ENCODE peak calls at places on chromosome 22, in four cellular contexts. O is K562, B is HCT116, N is HepG2. R is an unnamed sample.

GRCh38 chr22:39967103-39967829 is 7.1 kb downstream of the TMA7B start:
- DNase-seq in O (no peak), B (no peak), N (no peak), R (no peak)

GRCh38 chr22:45201678-45202332 is 38.1 kb downstream of the NUP50 start:
- DNase-seq in O (no peak), B (no peak), N (no peak), R (no peak)

GRCh38 chr22:35065796-35066218 is at the start of gene ISX:
- DNase-seq in O (peak), B (no peak), N (peak), R (no peak)

GRCh38 chr22:32788884-32789624 is 12.5 kb upstream of the TIMP3 start:
- DNase-seq in O (no peak), B (no peak), N (peak), R (no peak)

GRCh38 chr22:49141761-49142160 is 685.9 kb downstream of the BRD1 start:
- DNase-seq in O (no peak), B (no peak), N (no peak), R (no peak)

GRCh38 chr22:19543970-19544708 is 19.9 kb upstream of the CLDN5 start:
- DNase-seq in O (peak), B (no peak), N (peak), R (no peak)

GRCh38 chr22:35629406-35630234 is 12.5 kb upstream of the MB start:
- DNase-seq in O (peak), B (peak), N (no peak), R (peak)

GRCh38 chr22:44180706-44181032 is at the start of gene PARVG:
- DNase-seq in O (no peak), B (no peak), N (no peak), R (no peak)

GRCh38 chr22:46622081-46622521 is 1.9 kb downstream of the GRAMD4 start:
- DNase-seq in O (no peak), B (no peak), N (no peak), R (no peak)

GRCh38 chr22:46387748-46388147 is 52.2 kb downstream of the TRMU start:
- DNase-seq in O (no peak), B (no peak), N (no peak), R (no peak)

GRCh38 chr22:36383110-36383581 is 4.6 kb downstream of the MYH9 start:
- DNase-seq in O (peak), B (no peak), N (no peak), R (no peak)

GRCh38 chr22:49969751-49970527 is 9.4 kb downstream of the PIM3 start:
- DNase-seq in O (no peak), B (no peak), N (no peak), R (no peak)

GRCh38 chr22:40203568-40203967 is 25.8 kb downstream of the TNRC6B start:
- DNase-seq in O (no peak), B (no peak), N (no peak), R (no peak)

GRCh38 chr22:44448271-44448780 is 49.7 kb downstream of the RTL6 start:
- DNase-seq in O (no peak), B (no peak), N (no peak), R (no peak)

GRCh38 chr22:18048441-18048898 is 24.1 kb upstream of the MICAL3 start:
- DNase-seq in O (peak), B (no peak), N (no peak), R (no peak)

GRCh38 chr22:32042924-32043323 is at the start of gene SLC5A1:
- DNase-seq in O (no peak), B (no peak), N (no peak), R (no peak)

GRCh38 chr22:44530569-44530968 is 32.5 kb upstream of the RTL6 start:
- DNase-seq in O (no peak), B (no peak), N (no peak), R (no peak)

GRCh38 chr22:19962246-19962908 is 20.8 kb upstream of the TXNRD2 start:
- DNase-seq in O (peak), B (peak), N (peak), R (peak)

GRCh38 chr22:17368727-17369552 is at the start of gene CECR2:
- DNase-seq in O (peak), B (peak), N (no peak), R (peak)

GRCh38 chr22:45069925-45070324 is 60.1 kb upstream of the PHF21B start:
- DNase-seq in O (no peak), B (no peak), N (no peak), R (no peak)

GRCh38 chr22:17734197-17734596 is 40.1 kb downstream of the BID start:
- DNase-seq in O (no peak), B (no peak), N (no peak), R (no peak)

GRCh38 chr22:19998232-19998951 is 18.2 kb downstream of the ARVCF start:
- DNase-seq in O (no peak), B (no peak), N (no peak), R (no peak)

GRCh38 chr22:17429516-17429915 is 60.3 kb downstream of the CECR2 start:
- DNase-seq in O (no peak), B (no peak), N (no peak), R (no peak)

GRCh38 chr22:45582236-45582954 is 79.7 kb downstream of the FBLN1 start:
- DNase-seq in O (no peak), B (no peak), N (no peak), R (no peak)

GRCh38 chr22:39731481-39731880 is 160.9 kb downstream of the CACNA1I start:
- DNase-seq in O (no peak), B (no peak), N (no peak), R (no peak)

GRCh38 chr22:36182056-36182455 is 19.6 kb downstream of the APOL4 start:
- DNase-seq in O (no peak), B (no peak), N (no peak), R (no peak)

GRCh38 chr22:44091021-44091721 is 67.1 kb downstream of the PARVB start:
- DNase-seq in O (no peak), B (peak), N (peak), R (no peak)

GRCh38 chr22:30315962-30316576 is 10.7 kb downstream of the TBC1D10A start:
- DNase-seq in O (no peak), B (no peak), N (no peak), R (no peak)

GRCh38 chr22:32605576-32605975 is 131.0 kb downstream of the FBXO7 start:
- DNase-seq in O (no peak), B (no peak), N (no peak), R (no peak)

GRCh38 chr22:45157907-45158306 is 5.8 kb upstream of the NUP50 start:
- DNase-seq in O (no peak), B (no peak), N (no peak), R (no peak)

GRCh38 chr22:48902001-48902869 is 925.4 kb downstream of the BRD1 start:
- DNase-seq in O (no peak), B (no peak), N (no peak), R (no peak)

GRCh38 chr22:24390156-24390555 is 37.2 kb upstream of the ADORA2A start:
- DNase-seq in O (no peak), B (no peak), N (no peak), R (no peak)
- TF ChIP-seq ZNF274 in O (no peak), B (no peak), N (no peak), R (no peak)

DNA sequence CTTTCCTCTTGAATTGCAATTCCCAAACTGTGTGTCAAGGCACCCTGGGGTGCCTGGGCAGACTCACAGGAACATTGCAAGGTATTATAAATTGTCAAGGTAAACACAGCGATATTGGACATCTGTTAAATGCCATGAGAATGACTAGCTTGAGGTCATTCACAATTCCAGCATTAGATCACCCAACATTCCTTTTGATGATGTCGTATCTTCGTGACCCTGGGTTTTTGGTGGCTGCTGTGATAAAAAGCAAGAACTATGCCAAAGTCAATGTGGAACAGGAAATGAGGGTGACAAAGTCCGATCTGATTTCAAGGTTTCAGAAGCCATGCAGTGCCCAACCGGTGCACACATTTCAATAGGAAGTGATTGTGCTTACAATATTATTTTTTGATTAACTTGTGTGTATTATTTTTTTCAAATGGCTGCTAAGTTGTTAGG is 458.4 kb downstream of the MIAT start:
- DNase-seq in O (no peak), B (peak), N (peak), R (no peak)
- TF ChIP-seq ZNF274 in O (no peak), B (no peak), N (no peak), R (no peak)

DNA sequence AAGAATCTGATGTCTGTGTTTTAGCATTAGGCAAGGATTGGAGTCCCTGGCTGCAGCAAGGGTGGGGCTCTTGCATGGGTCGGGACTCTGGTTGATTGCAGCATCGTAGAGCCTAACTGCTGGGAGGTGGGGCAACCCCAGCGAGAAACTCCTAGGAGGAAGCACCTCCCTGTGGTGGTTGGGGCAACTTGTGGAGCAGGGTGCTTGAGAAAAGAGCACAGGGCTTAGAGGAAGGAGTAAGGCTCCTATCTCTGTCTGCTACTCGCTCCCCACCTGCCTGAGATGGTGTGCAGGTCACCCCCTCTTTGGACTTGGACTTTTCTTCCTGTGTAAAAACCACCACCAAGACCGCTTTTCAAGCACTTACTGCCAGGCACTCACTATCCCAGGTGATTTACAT is 15.6 kb downstream of the SREBF2 start:
- DNase-seq in O (no peak), B (no peak), N (no peak), R (no peak)
- TF ChIP-seq ZNF274 in O (no peak), B (no peak), N (no peak), R (no peak)

DNA sequence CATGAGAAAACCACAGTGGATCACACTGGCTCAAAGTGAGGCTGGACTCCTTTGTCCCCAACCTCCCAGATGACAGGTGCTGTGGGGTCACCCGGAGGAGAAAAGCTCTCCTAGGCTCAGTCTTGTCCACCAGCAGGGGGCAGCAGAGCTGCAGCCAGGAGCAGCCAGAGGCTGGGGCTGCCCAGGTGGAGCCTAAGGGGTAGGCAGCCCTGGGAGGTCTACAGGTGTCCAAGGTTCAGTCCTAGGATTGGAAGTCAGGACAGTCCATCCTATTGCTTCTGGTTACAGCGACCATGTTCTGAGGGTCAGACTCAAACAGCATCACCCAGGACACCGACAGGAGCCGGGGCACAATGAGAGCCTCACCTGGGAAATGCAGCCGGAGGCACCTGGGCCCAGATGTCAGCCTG is 77.6 kb upstream of the IGLL5 start:
- DNase-seq in O (peak), B (peak), N (peak), R (peak)
- TF ChIP-seq ZNF274 in O (no peak), B (no peak), N (no peak), R (no peak)

R was measured in NT2/D1.